ENCODE peak calls at places on chromosome 14, in nine cellular contexts. H is pulmonary artery endothelial cell, Q is PC-3, C is iris pigment epithelial cell, K is MCF 10A, E is anterior cingulate cortex, I is fibroblast of the aortic adventitia, Z is AG04450, S is lower leg skin. F is an unnamed sample.

GRCh38 chr14:85584481-85584880 is 54.5 kb downstream of the FLRT2 start:
- DNase-seq in S (no peak), E (no peak), I (no peak), Z (no peak), C (no peak), H (no peak), K (no peak), Q (no peak), F (no peak)

GRCh38 chr14:35470775-35471174 is 63.2 kb upstream of the INSM2 start:
- DNase-seq in Z (no peak), I (peak), H (no peak), K (peak), E (no peak), S (no peak), Q (peak), C (peak), F (peak)

GRCh38 chr14:95953111-95953724 is 76.6 kb downstream of the TUNAR start:
- DNase-seq in Z (no peak), E (no peak), H (no peak), I (peak), Q (no peak), C (peak), S (no peak), K (peak), F (peak)

GRCh38 chr14:71444030-71444822 is 488.0 kb upstream of the RGS6 start:
- DNase-seq in Z (no peak), I (no peak), Q (no peak), K (no peak), E (no peak), C (no peak), H (no peak), S (no peak), F (no peak)

GRCh38 chr14:94081386-94081820 is 293 bp downstream of the IFI27L1 start:
- DNase-seq in E (no peak), K (no peak), Z (no peak), C (peak), H (no peak), Q (peak), I (no peak), S (no peak), F (peak)

GRCh38 chr14:21382886-21383847 is 652 bp downstream of the SUPT16H start:
- DNase-seq in I (peak), H (no peak), K (peak), Z (no peak), C (peak), E (peak), Q (peak), S (peak), F (peak)

GRCh38 chr14:72423957-72424356 is 469.9 kb downstream of the DPF3 start:
- DNase-seq in C (no peak), H (no peak), K (no peak), Q (no peak), E (no peak), I (no peak), S (no peak), Z (no peak), F (no peak)

GRCh38 chr14:39491134-39491541 is 58.9 kb upstream of the FBXO33 start:
- DNase-seq in K (peak), H (no peak), Q (peak), Z (no peak), I (peak), C (peak), E (no peak), S (no peak), F (peak)

GRCh38 chr14:99737451-99737951 is 53.4 kb downstream of the CYP46A1 start:
- DNase-seq in E (no peak), C (no peak), Q (peak), S (no peak), I (peak), Z (no peak), K (no peak), H (no peak), F (peak)

GRCh38 chr14:36661506-36662257 is at the start of gene PAX9:
- DNase-seq in E (no peak), I (peak), H (no peak), K (peak), Q (peak), S (peak), C (peak), Z (no peak), F (peak)

GRCh38 chr14:69152181-69152943 is 557 bp downstream of the DCAF5 start:
- DNase-seq in H (no peak), Q (peak), E (no peak), Z (no peak), S (no peak), I (peak), K (peak), C (peak), F (peak)

F was measured in GM23248.